ENCODE peak calls at places on chromosome 13, in nine cellular contexts. Z, F, I, H, X, S, D, T and M are unnamed samples.

GRCh38 chr13:36163303-36163702 is 32.1 kb upstream of the DCLK1 start:
- DNase-seq in H (no peak), Z (no peak), I (no peak), F (no peak), X (no peak), T (no peak), D (peak; percentile 64), S (no peak), M (no peak)

GRCh38 chr13:23352161-23352560 is 81.3 kb downstream of the SACS start:
- DNase-seq in S (no peak), Z (no peak), X (no peak), H (no peak), F (no peak), D (no peak), T (no peak), I (no peak), M (no peak)

GRCh38 chr13:112416647-112417046 is 40.5 kb downstream of the SPACA7 start:
- DNase-seq in D (no peak), T (no peak), X (no peak), S (no peak), H (no peak), Z (no peak), I (no peak), F (no peak), M (no peak)

GRCh38 chr13:41137951-41138350 is 5.3 kb upstream of the KBTBD6 start:
- DNase-seq in F (peak; percentile 81), I (peak; percentile 56), T (peak; percentile 21), Z (no peak), X (no peak), S (no peak), D (peak; percentile 31), H (peak; percentile 8), M (no peak)

GRCh38 chr13:42420304-42420703 is 148.4 kb downstream of the AKAP11 start:
- DNase-seq in F (no peak), I (no peak), H (no peak), T (no peak), Z (no peak), S (no peak), X (no peak), D (no peak), M (no peak)

GRCh38 chr13:67328895-67329294 is 98.8 kb upstream of the PCDH9 start:
- DNase-seq in I (no peak), X (no peak), S (no peak), T (no peak), H (no peak), Z (no peak), D (no peak), F (no peak), M (no peak)

GRCh38 chr13:79459906-79460305 is 21.0 kb upstream of the NDFIP2 start:
- DNase-seq in X (no peak), S (no peak), I (no peak), D (no peak), T (no peak), H (no peak), Z (no peak), F (peak; percentile 25), M (no peak)

GRCh38 chr13:67366533-67366932 is 136.4 kb upstream of the PCDH9 start:
- DNase-seq in T (peak; percentile 57), S (no peak), D (peak; percentile 3), X (no peak), I (peak; percentile 29), F (peak; percentile 50), Z (no peak), H (no peak), M (no peak)

GRCh38 chr13:35470671-35471465 is 5.6 kb downstream of the MAB21L1 start:
- DNase-seq in H (no peak), T (peak; percentile 24), Z (no peak), F (peak; percentile 2), S (no peak), I (peak; percentile 43), D (no peak), X (no peak), M (peak; percentile 23)

GRCh38 chr13:32946558-32946957 is 69.7 kb upstream of the KL start:
- DNase-seq in H (no peak), T (no peak), F (no peak), X (no peak), I (no peak), D (no peak), Z (no peak), S (no peak), M (no peak)

GRCh38 chr13:23159205-23159586 is 21.6 kb upstream of the SGCG start:
- DNase-seq in X (no peak), Z (no peak), D (peak; percentile 8), S (no peak), F (peak; percentile 13), T (peak; percentile 42), I (no peak), H (no peak), M (peak; percentile 32)

GRCh38 chr13:100550433-100550832 is 38.2 kb downstream of the GGACT start:
- DNase-seq in T (peak; percentile 54), H (no peak), D (no peak), F (peak; percentile 15), Z (no peak), S (no peak), I (peak; percentile 57), X (no peak), M (no peak)

GRCh38 chr13:40895715-40896184 is 106.3 kb downstream of the SLC25A15 start:
- DNase-seq in D (no peak), H (no peak), T (no peak), I (no peak), F (no peak), Z (no peak), X (no peak), S (no peak), M (no peak)

GRCh38 chr13:22451345-22451744 is 729.4 kb upstream of the SGCG start:
- DNase-seq in X (no peak), D (peak; percentile 8), S (no peak), Z (no peak), I (no peak), T (no peak), F (no peak), H (no peak), M (no peak)

GRCh38 chr13:49645451-49645850 is 17.1 kb downstream of the ARL11 start:
- DNase-seq in S (no peak), Z (no peak), T (no peak), F (no peak), I (no peak), H (no peak), D (no peak), X (no peak), M (no peak)

GRCh38 chr13:33611016-33611805 is 206.7 kb upstream of the RFC3 start:
- DNase-seq in F (peak; percentile 64), T (peak; percentile 93), D (peak; percentile 71), X (no peak), H (peak; percentile 23), Z (no peak), S (no peak), I (peak; percentile 74), M (no peak)

GRCh38 chr13:60369242-60369641 is 27.8 kb upstream of the TDRD3 start:
- DNase-seq in X (no peak), I (no peak), D (no peak), S (no peak), Z (no peak), H (no peak), F (peak; percentile 2), T (peak; percentile 9), M (no peak)

GRCh38 chr13:109784590-109785140 is 1.7 kb downstream of the IRS2 start:
- DNase-seq in D (no peak), S (peak; percentile 53), F (peak; percentile 62), Z (no peak), X (peak; percentile 48), T (peak; percentile 77), H (no peak), I (peak; percentile 76), M (peak; percentile 86)

GRCh38 chr13:97067342-97067895 is 73.1 kb upstream of the OXGR1 start:
- DNase-seq in X (no peak), I (peak; percentile 50), H (no peak), Z (no peak), D (no peak), T (peak; percentile 13), F (no peak), S (no peak), M (no peak)
- TF ChIP-seq CTCF in X (no peak), I (peak; percentile 14), H (peak; percentile 33), Z (no peak), D (no peak), T (peak; percentile 17), F (peak; percentile 14), S (no peak), M (no peak)

DNA sequence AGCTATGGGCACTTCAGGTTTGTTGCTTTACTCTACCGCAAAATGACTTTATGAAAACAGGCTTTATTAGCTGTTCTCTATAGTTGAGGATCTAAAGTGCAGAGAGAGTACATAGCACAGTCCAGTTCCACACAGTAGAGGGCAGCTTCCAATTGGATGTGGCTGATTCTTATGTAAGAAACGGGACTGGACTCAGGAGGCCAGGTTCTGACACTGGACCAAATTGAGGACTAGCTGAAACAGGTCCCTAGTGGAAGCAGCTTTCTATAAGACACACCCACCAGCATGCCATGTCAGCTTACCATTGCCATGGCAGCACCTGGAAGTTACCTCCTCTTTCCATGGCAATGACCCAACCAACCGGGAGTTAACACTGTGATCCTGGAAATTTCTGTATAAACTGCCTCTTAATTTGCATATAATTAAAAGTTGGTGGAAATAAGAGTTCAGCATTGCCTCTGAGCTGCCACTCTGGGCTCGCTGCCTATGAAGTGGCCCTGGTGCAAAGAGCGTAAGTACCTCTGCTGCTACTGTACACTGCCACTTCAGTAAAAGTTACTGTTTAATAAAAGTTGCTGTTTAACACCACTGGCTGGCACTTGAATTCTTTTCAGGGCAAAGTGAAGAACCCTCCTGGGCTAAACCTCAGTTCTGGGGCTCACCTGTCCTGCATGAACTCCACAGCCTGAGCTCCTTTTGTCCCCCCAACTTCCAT is 211.9 kb upstream of the SLC10A2 start:
- DNase-seq in I (no peak), X (no peak), H (no peak), Z (no peak), F (no peak), D (no peak), S (no peak), T (no peak), M (no peak)
- TF ChIP-seq CTCF in I (no peak), X (no peak), H (no peak), Z (no peak), F (no peak), D (no peak), S (no peak), T (no peak), M (no peak)

GRCh38 chr13:108031859-108032258 is 183.5 kb downstream of the LIG4 start:
- DNase-seq in T (no peak), S (no peak), Z (no peak), I (no peak), D (no peak), X (no peak), F (no peak), H (no peak), M (no peak)
- TF ChIP-seq CTCF in T (no peak), S (no peak), Z (no peak), I (no peak), D (no peak), X (no peak), F (no peak), H (no peak), M (no peak)

GRCh38 chr13:29310806-29311205 is 284.7 kb downstream of the SLC7A1 start:
- DNase-seq in Z (no peak), H (no peak), S (no peak), D (no peak), F (no peak), T (no peak), I (no peak), X (no peak), M (no peak)

GRCh38 chr13:29319451-29319850 is 276.0 kb downstream of the SLC7A1 start:
- DNase-seq in Z (no peak), H (no peak), F (no peak), T (no peak), I (no peak), X (no peak), S (no peak), D (no peak), M (no peak)

GRCh38 chr13:29315847-29316246 is 279.6 kb downstream of the SLC7A1 start:
- DNase-seq in H (no peak), S (no peak), D (no peak), T (no peak), F (no peak), I (no peak), X (no peak), Z (no peak), M (no peak)
- TF ChIP-seq CTCF in H (no peak), S (no peak), D (no peak), T (no peak), F (no peak), I (no peak), X (no peak), Z (no peak), M (no peak)